ENCODE peak calls at places on chromosome X, in five cellular contexts. F is coronary artery; Q is AG09319; S is iPS DF 6.9; A is activated CD8-positive, alpha-beta memory T cell treated with anti-CD3 and anti-CD28 coated beads for 48 hours. W is an unnamed sample.

GRCh38 chrX:70030242-70030823 is 19.4 kb downstream of the AWAT2 start:
- DNase-seq in F (no peak), Q (peak), S (peak), A (peak), W (no peak)

GRCh38 chrX:39065051-39065871 is 264.0 kb downstream of the MID1IP1 start:
- DNase-seq in F (no peak), Q (no peak), S (peak), A (no peak), W (no peak)

GRCh38 chrX:154967603-154968002 is 54.9 kb downstream of the F8 start:
- DNase-seq in F (no peak), Q (no peak), S (no peak), A (no peak), W (no peak)

GRCh38 chrX:633655-634305 is 3.2 kb downstream of the SHOX start:
- DNase-seq in F (no peak), Q (no peak), S (no peak), A (no peak), W (no peak)

GRCh38 chrX:80432441-80432840 is 12.2 kb downstream of the TENT5D start:
- DNase-seq in F (no peak), Q (no peak), S (no peak), A (no peak), W (no peak)

GRCh38 chrX:81120936-81121351 is 80.8 kb downstream of the HMGN5 start:
- DNase-seq in F (no peak), Q (no peak), S (no peak), A (no peak), W (no peak)

GRCh38 chrX:110082156-110082555 is 79.2 kb downstream of the TMEM164 start:
- DNase-seq in F (no peak), Q (no peak), S (no peak), A (no peak), W (no peak)

GRCh38 chrX:24350217-24350616 is 10.2 kb upstream of the SUPT20HL1 start:
- DNase-seq in F (no peak), Q (no peak), S (no peak), A (no peak), W (no peak)

GRCh38 chrX:24242649-24243556 is 71.0 kb downstream of the SUPT20HL2 start:
- DNase-seq in F (peak), Q (peak), S (no peak), A (no peak), W (no peak)

GRCh38 chrX:31228415-31228832 is 156.6 kb upstream of the FTHL17 start:
- DNase-seq in F (no peak), Q (peak), S (no peak), A (no peak), W (no peak)

GRCh38 chrX:19824603-19825002 is 62.8 kb downstream of the SH3KBP1 start:
- DNase-seq in F (no peak), Q (no peak), S (no peak), A (no peak), W (no peak)

GRCh38 chrX:68146054-68146453 is 287.2 kb downstream of the OPHN1 start:
- DNase-seq in F (no peak), Q (peak), S (no peak), A (no peak), W (no peak)

GRCh38 chrX:133726211-133726630 is 259.2 kb downstream of the GPC3 start:
- DNase-seq in F (no peak), Q (peak), S (no peak), A (no peak), W (no peak)

GRCh38 chrX:53616921-53617320 is 69.6 kb downstream of the HUWE1 start:
- DNase-seq in F (no peak), Q (no peak), S (no peak), A (no peak), W (no peak)

GRCh38 chrX:154010330-154011087 is 9.2 kb downstream of the IRAK1 start:
- DNase-seq in F (no peak), Q (no peak), S (no peak), A (no peak), W (no peak)

GRCh38 chrX:25144043-25144940 is 128.5 kb upstream of the ARX start:
- DNase-seq in F (no peak), Q (peak), S (no peak), A (no peak), W (no peak)

GRCh38 chrX:39201305-39201990 is 400.2 kb downstream of the MID1IP1 start:
- DNase-seq in F (no peak), Q (no peak), S (no peak), A (no peak), W (no peak)

GRCh38 chrX:3609800-3610199 is 103.6 kb downstream of the PRKX start:
- DNase-seq in F (no peak), Q (peak), S (no peak), A (no peak), W (no peak)

GRCh38 chrX:25427873-25428555 is 412.2 kb upstream of the ARX start:
- DNase-seq in F (no peak), Q (no peak), S (peak), A (no peak), W (no peak)

GRCh38 chrX:39577206-39577605 is 520.6 kb downstream of the BCOR start:
- DNase-seq in F (no peak), Q (no peak), S (no peak), A (no peak), W (no peak)

GRCh38 chrX:98548550-98548949 is 1664.8 kb downstream of the RPA4 start:
- DNase-seq in F (no peak), Q (no peak), S (no peak), A (no peak), W (no peak)

GRCh38 chrX:106139048-106139447 is 29.1 kb upstream of the PWWP3B start:
- DNase-seq in F (no peak), Q (no peak), S (no peak), A (no peak), W (no peak)

W was measured in thoracic aorta.